ENCODE peak calls at places on chromosomes 2 and 18, in five cellular contexts. G is K562, C is left lung, Y is endodermal cell, V is PC-3. R is an unnamed sample. For H3K4me1, the result is how much of the 10 kb centered on the place peaks cover.

GRCh38 chr2:196961889-196962288 is 35.4 kb upstream of the PGAP1 start:
- DNase-seq in V (no peak), Y (no peak), G (no peak), C (no peak), R (no peak)

GRCh38 chr2:223044092-223044836 is 7.7 kb upstream of the KCNE4 start:
- DNase-seq in V (no peak), C (no peak), Y (peak), G (peak), R (no peak)

GRCh38 chr2:161625996-161626395 is 1.8 kb downstream of the SLC4A10 start:
- DNase-seq in C (no peak), Y (no peak), V (no peak), G (no peak), R (no peak)

GRCh38 chr2:222410534-222410933 is 13.8 kb upstream of the SGPP2 start:
- DNase-seq in Y (peak), C (no peak), V (peak), G (no peak), R (no peak)

GRCh38 chr2:6290626-6291025 is 575.1 kb downstream of the CMPK2 start:
- DNase-seq in V (no peak), C (no peak), G (no peak), Y (no peak), R (no peak)

GRCh38 chr18:13216732-13217465 is 1.7 kb upstream of the LDLRAD4 start:
- DNase-seq in Y (peak), V (no peak), G (no peak), C (peak), R (peak)

GRCh38 chr2:205020673-205021072 is 475.4 kb downstream of the PARD3B start:
- DNase-seq in V (no peak), Y (no peak), G (no peak), C (no peak), R (no peak)

GRCh38 chr2:128302744-128303067 is 16.0 kb downstream of the HS6ST1 start:
- DNase-seq in V (no peak), Y (no peak), C (no peak), G (no peak), R (no peak)

GRCh38 chr2:16617282-16618266 is 48.1 kb downstream of the CYRIA start:
- DNase-seq in V (no peak), C (no peak), Y (peak), G (peak), R (peak)

GRCh38 chr2:226882606-226883005 is 46.8 kb downstream of the RHBDD1 start:
- DNase-seq in G (no peak), Y (no peak), V (peak), C (no peak), R (no peak)

GRCh38 chr2:159612255-159612901 is 4.0 kb downstream of the BAZ2B start:
- DNase-seq in G (peak), C (no peak), V (no peak), Y (no peak), R (no peak)
- H3K4me3 ChIP-seq in G (no peak), C (no peak), V (no peak), Y (peak), R (no peak)

GRCh38 chr2:217944366-217944765 is 58.4 kb downstream of the TNS1 start:
- DNase-seq in V (no peak), Y (no peak), C (no peak), G (no peak), R (no peak)
- H3K27ac ChIP-seq in V (no peak), Y (no peak), C (peak), G (no peak), R (peak)

DNA sequence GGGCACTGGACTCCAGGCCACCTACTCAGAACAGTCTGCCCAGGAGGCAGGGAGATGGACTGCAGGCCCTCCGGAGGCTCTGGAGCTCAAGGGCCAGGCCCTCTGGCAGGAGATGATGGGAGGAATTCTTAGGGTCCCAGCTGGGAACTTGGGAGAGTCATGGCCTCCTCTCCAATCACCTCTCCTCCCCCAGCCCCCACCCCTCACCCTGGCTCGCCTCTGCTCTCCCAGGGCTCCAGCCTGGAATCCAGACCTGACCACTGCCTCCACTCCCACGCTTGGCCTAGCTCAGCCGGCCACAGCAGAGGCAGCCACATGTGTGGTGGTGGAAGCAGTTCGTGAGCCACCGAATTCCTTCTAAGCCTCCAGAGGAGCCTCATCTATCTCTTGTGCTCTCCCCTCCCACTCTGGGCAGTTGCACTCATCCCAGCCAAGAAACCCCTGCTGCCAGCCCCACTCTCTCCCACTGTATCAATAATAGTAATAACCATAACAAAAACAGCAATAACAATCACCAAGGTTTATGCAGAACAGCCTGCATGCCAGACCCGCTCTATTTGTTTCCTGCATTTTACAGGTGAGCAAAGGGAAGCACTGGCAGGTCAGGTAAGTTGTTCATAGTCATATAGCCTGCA is 67.4 kb downstream of the TNS1 start:
- DNase-seq in V (no peak), Y (no peak), G (no peak), C (no peak), R (no peak)
- H3K4me1 ChIP-seq in V (under half), Y (under half), G (under half), C (half or more), R (half or more)

DNA sequence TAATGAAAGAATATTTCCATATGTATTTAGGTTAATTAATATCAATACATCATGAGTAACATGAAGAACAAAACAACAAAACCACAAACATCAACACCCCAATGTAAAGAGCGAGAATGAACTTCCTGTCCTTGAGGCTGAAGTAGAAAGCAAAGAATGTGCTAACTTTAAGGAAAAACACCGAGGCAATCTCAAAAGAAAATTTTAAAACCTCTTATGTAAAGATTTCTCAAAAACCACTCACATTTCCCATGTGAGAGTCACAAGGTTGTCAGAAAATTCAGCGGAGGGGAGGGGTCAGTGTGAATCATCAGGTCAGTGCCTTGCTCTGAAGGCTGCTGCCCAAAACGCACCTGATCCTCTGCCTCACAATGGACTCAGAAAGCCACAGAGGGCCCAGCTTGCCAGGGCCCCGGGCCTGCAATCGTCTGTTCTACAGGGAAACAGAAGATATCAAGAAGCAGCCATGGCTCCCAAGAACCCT is 12.3 kb downstream of the NPC1 start:
- DNase-seq in C (no peak), V (peak), G (peak), Y (peak), R (no peak)
- H3K4me3 ChIP-seq in C (no peak), V (peak), G (no peak), Y (no peak), R (no peak)

GRCh38 chr18:23645561-23645960 is 17.1 kb downstream of the ANKRD29 start:
- DNase-seq in Y (no peak), V (no peak), C (no peak), G (no peak), R (no peak)

GRCh38 chr18:23640023-23640422 is 22.7 kb downstream of the ANKRD29 start:
- DNase-seq in C (no peak), G (no peak), Y (peak), V (no peak), R (no peak)

GRCh38 chr18:23641937-23642666 is 20.6 kb downstream of the ANKRD29 start:
- DNase-seq in G (no peak), C (no peak), V (no peak), Y (no peak), R (no peak)

GRCh38 chr18:23643815-23644214 is 18.9 kb downstream of the ANKRD29 start:
- DNase-seq in Y (no peak), V (no peak), G (no peak), C (no peak), R (no peak)

GRCh38 chr18:23641143-23641720 is 21.5 kb downstream of the ANKRD29 start:
- DNase-seq in V (no peak), Y (no peak), C (no peak), G (no peak), R (no peak)
- H3K27ac ChIP-seq in V (no peak), Y (no peak), C (no peak), G (no peak), R (no peak)

GRCh38 chr2:25808006-25808383 is 70.3 kb downstream of the ASXL2 start:
- DNase-seq in Y (no peak), V (peak), G (no peak), C (no peak), R (no peak)

GRCh38 chr2:25806941-25807340 is 71.3 kb downstream of the ASXL2 start:
- DNase-seq in V (no peak), C (no peak), Y (no peak), G (no peak), R (no peak)

GRCh38 chr2:25809646-25810045 is 68.6 kb downstream of the ASXL2 start:
- DNase-seq in Y (no peak), C (no peak), V (no peak), G (no peak), R (no peak)

GRCh38 chr2:25814681-25815080 is 63.6 kb downstream of the ASXL2 start:
- DNase-seq in G (no peak), Y (no peak), C (no peak), V (peak), R (no peak)

GRCh38 chr2:25810428-25810827 is 67.9 kb downstream of the ASXL2 start:
- DNase-seq in C (no peak), G (no peak), Y (no peak), V (no peak), R (no peak)
- H3K4me1 ChIP-seq in C (under half), G (under half), Y (under half), V (under half), R (under half)

GRCh38 chr18:76489081-76489480 is 6.0 kb downstream of the ZNF516 start:
- DNase-seq in G (no peak), Y (no peak), V (no peak), C (no peak), R (no peak)
- H3K4me3 ChIP-seq in G (no peak), Y (peak), V (no peak), C (no peak), R (no peak)

GRCh38 chr2:109186656-109187250 is 57.7 kb downstream of the SH3RF3 start:
- DNase-seq in C (no peak), G (no peak), V (no peak), Y (no peak), R (no peak)

GRCh38 chr2:109184368-109184767 is 55.4 kb downstream of the SH3RF3 start:
- DNase-seq in C (no peak), V (no peak), Y (no peak), G (no peak), R (no peak)

GRCh38 chr2:109183871-109184270 is 54.9 kb downstream of the SH3RF3 start:
- DNase-seq in C (no peak), V (no peak), G (no peak), Y (no peak), R (no peak)

GRCh38 chr2:109185801-109186570 is 57.0 kb downstream of the SH3RF3 start:
- DNase-seq in V (no peak), G (no peak), C (no peak), Y (peak), R (no peak)

GRCh38 chr2:109185338-109185737 is 56.3 kb downstream of the SH3RF3 start:
- DNase-seq in G (no peak), C (no peak), V (no peak), Y (peak), R (no peak)
- H3K27ac ChIP-seq in G (no peak), C (peak), V (no peak), Y (no peak), R (no peak)

DNA sequence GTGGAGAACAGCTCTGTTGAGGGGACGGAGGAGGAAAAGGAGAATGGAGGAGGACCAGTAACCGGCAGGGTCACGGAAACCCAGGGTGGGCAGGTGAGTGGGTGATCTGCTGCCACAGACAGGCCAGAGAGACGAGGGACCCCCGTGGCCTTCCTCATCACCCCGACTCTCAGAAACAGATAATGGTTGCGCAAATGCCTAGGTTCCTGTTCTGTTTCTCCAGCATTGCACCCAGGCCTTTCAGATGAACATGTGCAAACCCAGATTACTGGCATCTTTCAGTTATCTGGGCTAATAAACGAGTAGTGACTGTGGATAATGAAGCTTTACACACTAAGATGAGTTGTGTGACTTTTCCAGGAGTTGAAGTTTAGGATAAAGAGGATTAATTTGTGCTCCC is 46.5 kb downstream of the TET3 start:
- DNase-seq in G (no peak), C (no peak), V (no peak), Y (no peak), R (no peak)
- H3K4me1 ChIP-seq in G (under half), C (under half), V (under half), Y (under half), R (under half)

GRCh38 chr2:85277416-85278158 is 50.2 kb downstream of the TGOLN2 start:
- DNase-seq in C (no peak), G (no peak), V (no peak), Y (no peak), R (no peak)

GRCh38 chr2:85276571-85277121 is 51.1 kb downstream of the TGOLN2 start:
- DNase-seq in Y (no peak), C (no peak), G (no peak), V (no peak), R (no peak)

GRCh38 chr2:85275984-85276540 is 51.7 kb downstream of the TGOLN2 start:
- DNase-seq in C (no peak), Y (no peak), V (no peak), G (no peak), R (no peak)

GRCh38 chr2:85281553-85281952 is 46.2 kb downstream of the TGOLN2 start:
- DNase-seq in Y (no peak), V (no peak), G (no peak), C (no peak), R (no peak)

DNA sequence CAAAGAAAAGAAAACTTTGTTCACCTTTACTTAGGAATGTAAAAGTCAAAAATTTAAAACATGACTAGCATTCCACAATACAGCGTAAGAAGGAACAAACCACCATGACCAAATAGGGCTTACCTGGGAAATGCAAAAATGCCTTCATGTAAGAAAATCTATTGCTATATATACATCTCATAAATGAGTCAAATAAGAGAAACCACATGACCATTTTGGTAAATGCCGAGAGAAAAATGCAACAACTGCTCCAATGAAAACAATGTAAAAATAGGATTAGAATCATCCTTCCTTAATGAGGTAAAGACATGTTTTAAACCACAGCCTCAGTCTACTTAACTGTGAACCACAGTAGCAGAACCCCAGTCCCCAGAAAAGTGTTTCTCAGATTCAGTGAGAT is 49.4 kb downstream of the TGOLN2 start:
- DNase-seq in G (no peak), Y (no peak), C (no peak), V (no peak), R (no peak)
- H3K4me3 ChIP-seq in G (no peak), Y (no peak), C (no peak), V (no peak), R (no peak)